ENCODE peak calls at places on chromosomes 16 and 17, in eight cellular contexts. A is GM23338; S is RWPE2; B is naive thymus-derived CD4-positive, alpha-beta T cell; X is colonic mucosa; N is fibroblast of lung; Q is kidney; C is esophagus squamous epithelium. G is an unnamed sample.

GRCh38 chr16:75193265-75193650 is 13.7 kb downstream of the CTRB2 start:
- DNase-seq in A (no peak), S (no peak), B (no peak), X (no peak), N (no peak), Q (no peak), C (no peak), G (no peak)

GRCh38 chr17:21573961-21574610 is 118.2 kb upstream of the KCNJ18 start:
- DNase-seq in A (no peak), S (no peak), B (peak; percentile 47), X (peak; percentile 54), N (peak; percentile 85), Q (peak; percentile 91), C (no peak), G (peak; percentile 19)

GRCh38 chr16:51556694-51557327 is 405.7 kb upstream of the SALL1 start:
- DNase-seq in A (no peak), S (peak; percentile 72), B (no peak), X (no peak), N (peak; percentile 97), Q (no peak), C (no peak), G (no peak)

GRCh38 chr16:89466920-89467319 is 23.4 kb downstream of the ANKRD11 start:
- DNase-seq in A (no peak), S (no peak), B (no peak), X (no peak), N (no peak), Q (no peak), C (no peak), G (no peak)

GRCh38 chr17:27356091-27356705 is 62.3 kb downstream of the WSB1 start:
- DNase-seq in A (no peak), S (no peak), B (no peak), X (no peak), N (no peak), Q (no peak), C (no peak), G (no peak)

GRCh38 chr17:1414634-1415033 is 14.6 kb upstream of the YWHAE start:
- DNase-seq in A (no peak), S (no peak), B (no peak), X (no peak), N (no peak), Q (peak; percentile 15), C (no peak), G (no peak)

GRCh38 chr16:53581784-53582183 is 78.8 kb upstream of the AKTIP start:
- DNase-seq in A (no peak), S (no peak), B (no peak), X (no peak), N (no peak), Q (no peak), C (no peak), G (no peak)

GRCh38 chr17:7914771-7915610 is 1.1 kb downstream of the RNF227 start:
- DNase-seq in A (no peak), S (no peak), B (no peak), X (no peak), N (peak; percentile 54), Q (no peak), C (no peak), G (no peak)

GRCh38 chr16:12314786-12315185 is 338.3 kb downstream of the SNX29 start:
- DNase-seq in A (no peak), S (no peak), B (no peak), X (no peak), N (no peak), Q (no peak), C (no peak), G (no peak)

GRCh38 chr17:49435630-49436029 is 20.9 kb upstream of the PHB1 start:
- DNase-seq in A (no peak), S (no peak), B (no peak), X (no peak), N (no peak), Q (no peak), C (no peak), G (no peak)

GRCh38 chr17:44217738-44218343 is 1.6 kb downstream of the UBTF start:
- DNase-seq in A (peak; percentile 30), S (no peak), B (no peak), X (no peak), N (no peak), Q (peak; percentile 87), C (no peak), G (no peak)

GRCh38 chr17:52128721-52129120 is 29.8 kb downstream of the CA10 start:
- DNase-seq in A (no peak), S (no peak), B (no peak), X (no peak), N (no peak), Q (no peak), C (no peak), G (no peak)

GRCh38 chr16:88010971-88011483 is 59.8 kb downstream of the BANP start:
- DNase-seq in A (no peak), S (no peak), B (no peak), X (no peak), N (no peak), Q (peak; percentile 41), C (no peak), G (no peak)

GRCh38 chr17:48054238-48055185 is 6.4 kb downstream of the NFE2L1 start:
- DNase-seq in A (peak; percentile 99), S (peak; percentile 95), B (no peak), X (peak; percentile 64), N (peak; percentile 86), Q (peak; percentile 91), C (no peak), G (no peak)

GRCh38 chr16:1377406-1378010 is 25.8 kb downstream of the GNPTG start:
- DNase-seq in A (no peak), S (no peak), B (no peak), X (no peak), N (no peak), Q (no peak), C (no peak), G (no peak)

DNA sequence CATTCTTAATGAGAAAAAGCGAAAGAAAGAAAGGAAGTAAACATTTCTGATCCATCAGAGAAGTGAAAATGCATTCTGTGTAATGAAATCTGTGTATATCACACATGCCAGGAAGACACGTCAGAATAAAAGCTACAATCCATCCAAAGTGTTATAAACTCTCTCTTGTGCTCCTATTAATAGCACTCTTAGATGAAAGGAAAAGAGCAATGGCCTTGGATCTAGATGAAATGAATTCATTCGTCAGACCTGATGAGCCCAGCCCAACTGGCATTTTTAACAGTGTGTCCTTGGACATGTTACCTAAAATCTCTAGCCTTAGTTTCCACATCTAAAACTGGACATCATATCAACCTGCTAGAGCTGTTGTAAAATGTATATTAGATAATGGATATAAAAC is 885.5 kb downstream of the CDH11 start:
- DNase-seq in A (no peak), S (no peak), B (no peak), X (no peak), N (peak; percentile 5), Q (no peak), C (no peak), G (no peak)
- H3K4me1 ChIP-seq in A (no peaks in the 10 kb centered on the region), S (no peaks in the 10 kb centered on the region), B (no peaks in the 10 kb centered on the region), X (no peaks in the 10 kb centered on the region), N (no peaks in the 10 kb centered on the region), Q (no peaks in the 10 kb centered on the region), C (no peaks in the 10 kb centered on the region), G (no peaks in the 10 kb centered on the region)

DNA sequence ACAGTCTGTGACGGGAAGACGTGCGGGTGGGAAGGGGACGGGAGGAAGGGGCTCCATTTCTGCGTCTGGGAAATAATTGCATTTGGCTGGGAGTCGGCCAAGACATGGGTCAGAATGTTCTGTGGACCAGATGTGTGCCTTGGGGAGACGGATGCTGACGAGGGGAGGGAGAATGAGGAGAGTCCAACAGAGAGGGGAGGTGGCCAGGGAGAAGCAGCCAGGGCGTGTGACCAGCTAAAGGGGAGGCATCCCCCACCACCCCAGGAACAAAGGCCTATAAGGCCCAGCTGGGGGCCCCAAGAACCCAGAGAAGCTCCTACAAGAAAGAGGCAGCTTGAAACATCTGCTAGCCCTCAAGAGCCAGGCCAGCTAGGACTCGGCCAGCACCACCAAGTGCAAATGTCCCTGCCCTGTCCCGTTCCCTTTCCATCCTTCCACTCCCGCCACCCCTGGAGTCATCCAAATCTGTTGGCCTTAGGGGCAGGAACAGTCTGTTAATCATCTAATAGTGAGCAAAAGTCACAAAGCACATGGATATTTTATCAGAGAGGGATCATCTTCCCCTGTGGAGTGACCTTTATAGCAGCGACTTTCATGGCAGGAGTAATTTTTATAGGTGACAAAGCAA is 42.5 kb upstream of the BCO1 start:
- DNase-seq in A (no peak), S (no peak), B (no peak), X (no peak), N (no peak), Q (no peak), C (no peak), G (no peak)
- H3K27ac ChIP-seq in A (no peak overlapping the region), S (no peak overlapping the region), B (no peak overlapping the region), X (no peak overlapping the region), N (no peak overlapping the region), Q (no peak overlapping the region), C (no peak overlapping the region), G (no peak overlapping the region)

GRCh38 chr16:17435324-17435723 is 35.4 kb downstream of the XYLT1 start:
- DNase-seq in A (no peak), S (no peak), B (no peak), X (no peak), N (no peak), Q (no peak), C (no peak), G (no peak)
- H3K4me1 ChIP-seq in A (peaks cover 34% of the 10 kb centered on the region), S (no peaks in the 10 kb centered on the region), B (peaks cover 23% of the 10 kb centered on the region), X (no peaks in the 10 kb centered on the region), N (no peaks in the 10 kb centered on the region), Q (no peaks in the 10 kb centered on the region), C (peaks cover 10% of the 10 kb centered on the region), G (peaks cover 12% of the 10 kb centered on the region)

GRCh38 chr16:56330476-56330875 is 94.9 kb downstream of the AMFR start:
- DNase-seq in A (no peak), S (no peak), B (no peak), X (no peak), N (no peak), Q (no peak), C (no peak), G (no peak)

GRCh38 chr16:56329887-56330286 is 95.5 kb downstream of the AMFR start:
- DNase-seq in A (no peak), S (no peak), B (no peak), X (no peak), N (no peak), Q (no peak), C (no peak), G (no peak)

GRCh38 chr16:56331915-56332314 is 93.4 kb downstream of the AMFR start:
- DNase-seq in A (no peak), S (no peak), B (no peak), X (no peak), N (no peak), Q (no peak), C (no peak), G (no peak)

GRCh38 chr16:56332464-56333079 is 92.8 kb downstream of the AMFR start:
- DNase-seq in A (peak; percentile 66), S (no peak), B (no peak), X (peak; percentile 62), N (peak; percentile 62), Q (peak; percentile 87), C (no peak), G (no peak)

DNA sequence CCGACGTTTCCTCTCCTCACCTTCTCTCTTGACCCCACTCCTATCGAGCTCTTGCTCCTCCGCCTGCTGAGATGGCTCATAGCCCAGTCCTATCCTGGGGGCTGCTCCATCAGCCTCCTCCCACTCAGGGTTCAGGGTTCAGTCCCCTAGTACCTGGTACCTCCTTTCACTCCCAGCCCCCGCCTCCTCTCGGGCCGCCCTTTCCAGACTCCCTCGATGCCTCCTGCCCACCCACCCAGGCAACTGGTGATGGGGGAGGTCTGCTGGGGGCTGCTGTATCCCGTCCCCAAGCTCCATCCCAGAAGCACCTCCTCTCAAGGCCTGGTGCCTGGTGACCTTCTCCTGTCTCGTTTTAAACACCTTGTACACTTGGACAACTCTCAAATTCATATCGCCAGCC is 93.9 kb downstream of the AMFR start:
- DNase-seq in A (no peak), S (no peak), B (no peak), X (no peak), N (no peak), Q (no peak), C (no peak), G (no peak)
- H3K27ac ChIP-seq in A (no peak overlapping the region), S (no peak overlapping the region), B (no peak overlapping the region), X (no peak overlapping the region), N (no peak overlapping the region), Q (no peak overlapping the region), C (no peak overlapping the region), G (no peak overlapping the region)

G was measured in effector memory CD4-positive, alpha-beta T cell.